ENCODE peak calls at places on chromosomes 12 and 14, in ten cellular contexts. One of them, this sample, is unnamed.

GRCh38 chr12:62434504-62435336 is 31.9 kb upstream of the MON2 start:
- DNase-seq in GM13976: peak
- DNase-seq in IMR-90: no peak
- DNase-seq in foreskin fibroblast: no peak
- DNase-seq in pancreas: no peak
- DNase-seq in tibial nerve: no peak
- DNase-seq in Calu3: peak
- DNase-seq in cardiac muscle cell: no peak
- DNase-seq in osteocyte: no peak
- DNase-seq in astrocyte of the spinal cord: no peak
- DNase-seq in this sample: no peak

GRCh38 chr12:39830862-39831520 is 211.4 kb upstream of the ABCD2 start:
- DNase-seq in GM13976: no peak
- DNase-seq in IMR-90: no peak
- DNase-seq in foreskin fibroblast: peak
- DNase-seq in pancreas: no peak
- DNase-seq in tibial nerve: no peak
- DNase-seq in Calu3: no peak
- DNase-seq in cardiac muscle cell: no peak
- DNase-seq in osteocyte: no peak
- DNase-seq in astrocyte of the spinal cord: no peak
- DNase-seq in this sample: no peak

GRCh38 chr12:114729731-114730130 is 45.8 kb upstream of the TBX3 start:
- DNase-seq in GM13976: no peak
- DNase-seq in IMR-90: peak
- DNase-seq in foreskin fibroblast: peak
- DNase-seq in pancreas: no peak
- DNase-seq in tibial nerve: no peak
- DNase-seq in Calu3: no peak
- DNase-seq in cardiac muscle cell: no peak
- DNase-seq in osteocyte: no peak
- DNase-seq in astrocyte of the spinal cord: peak
- DNase-seq in this sample: no peak

GRCh38 chr14:95294834-95295599 is 24.7 kb downstream of the CLMN start:
- DNase-seq in GM13976: no peak
- DNase-seq in IMR-90: no peak
- DNase-seq in foreskin fibroblast: no peak
- DNase-seq in pancreas: peak
- DNase-seq in tibial nerve: no peak
- DNase-seq in Calu3: peak
- DNase-seq in cardiac muscle cell: no peak
- DNase-seq in osteocyte: no peak
- DNase-seq in astrocyte of the spinal cord: peak
- DNase-seq in this sample: no peak

GRCh38 chr12:58388261-58388660 is 446.9 kb downstream of the ATP23 start:
- DNase-seq in GM13976: no peak
- DNase-seq in IMR-90: no peak
- DNase-seq in foreskin fibroblast: no peak
- DNase-seq in pancreas: no peak
- DNase-seq in tibial nerve: no peak
- DNase-seq in Calu3: no peak
- DNase-seq in cardiac muscle cell: no peak
- DNase-seq in osteocyte: no peak
- DNase-seq in astrocyte of the spinal cord: no peak
- DNase-seq in this sample: no peak

GRCh38 chr14:68824517-68825347 is 31.9 kb upstream of the ZFP36L1 start:
- DNase-seq in GM13976: peak
- DNase-seq in IMR-90: peak
- DNase-seq in foreskin fibroblast: peak
- DNase-seq in pancreas: peak
- DNase-seq in tibial nerve: peak
- DNase-seq in Calu3: peak
- DNase-seq in cardiac muscle cell: peak
- DNase-seq in osteocyte: peak
- DNase-seq in astrocyte of the spinal cord: peak
- DNase-seq in this sample: peak

GRCh38 chr12:71556881-71557280 is 106.8 kb downstream of the ZFC3H1 start:
- DNase-seq in GM13976: no peak
- DNase-seq in IMR-90: peak
- DNase-seq in foreskin fibroblast: peak
- DNase-seq in pancreas: no peak
- DNase-seq in tibial nerve: no peak
- DNase-seq in Calu3: peak
- DNase-seq in cardiac muscle cell: no peak
- DNase-seq in osteocyte: no peak
- DNase-seq in astrocyte of the spinal cord: peak
- DNase-seq in this sample: no peak

GRCh38 chr14:49951946-49952345 is 59.1 kb downstream of the ARF6 start:
- DNase-seq in GM13976: no peak
- DNase-seq in IMR-90: no peak
- DNase-seq in foreskin fibroblast: no peak
- DNase-seq in pancreas: no peak
- DNase-seq in tibial nerve: no peak
- DNase-seq in Calu3: no peak
- DNase-seq in cardiac muscle cell: no peak
- DNase-seq in osteocyte: no peak
- DNase-seq in astrocyte of the spinal cord: no peak
- DNase-seq in this sample: no peak

GRCh38 chr12:22576473-22576872 is 32.1 kb upstream of the C2CD5 start:
- DNase-seq in GM13976: no peak
- DNase-seq in IMR-90: no peak
- DNase-seq in foreskin fibroblast: no peak
- DNase-seq in pancreas: no peak
- DNase-seq in tibial nerve: no peak
- DNase-seq in Calu3: no peak
- DNase-seq in cardiac muscle cell: no peak
- DNase-seq in osteocyte: no peak
- DNase-seq in astrocyte of the spinal cord: no peak
- DNase-seq in this sample: no peak

GRCh38 chr12:52971701-52972329 is 22.9 kb downstream of the KRT18 start:
- DNase-seq in GM13976: no peak
- DNase-seq in IMR-90: peak
- DNase-seq in foreskin fibroblast: peak
- DNase-seq in pancreas: no peak
- DNase-seq in tibial nerve: no peak
- DNase-seq in Calu3: peak
- DNase-seq in cardiac muscle cell: no peak
- DNase-seq in osteocyte: no peak
- DNase-seq in astrocyte of the spinal cord: peak
- DNase-seq in this sample: no peak

GRCh38 chr12:44874981-44875416 is 1.1 kb downstream of the NELL2 start:
- DNase-seq in GM13976: peak
- DNase-seq in IMR-90: no peak
- DNase-seq in foreskin fibroblast: no peak
- DNase-seq in pancreas: no peak
- DNase-seq in tibial nerve: no peak
- DNase-seq in Calu3: no peak
- DNase-seq in cardiac muscle cell: no peak
- DNase-seq in osteocyte: no peak
- DNase-seq in astrocyte of the spinal cord: no peak
- DNase-seq in this sample: peak

GRCh38 chr14:93759781-93760307 is 28.4 kb downstream of the PRIMA1 start:
- DNase-seq in GM13976: no peak
- DNase-seq in IMR-90: no peak
- DNase-seq in foreskin fibroblast: no peak
- DNase-seq in pancreas: no peak
- DNase-seq in tibial nerve: no peak
- DNase-seq in Calu3: no peak
- DNase-seq in cardiac muscle cell: peak
- DNase-seq in osteocyte: no peak
- DNase-seq in astrocyte of the spinal cord: no peak
- DNase-seq in this sample: no peak

GRCh38 chr12:6199531-6200265 is 502 bp upstream of the CD9 start:
- DNase-seq in GM13976: no peak
- DNase-seq in IMR-90: no peak
- DNase-seq in foreskin fibroblast: no peak
- DNase-seq in pancreas: peak
- DNase-seq in tibial nerve: no peak
- DNase-seq in Calu3: peak
- DNase-seq in cardiac muscle cell: peak
- DNase-seq in osteocyte: no peak
- DNase-seq in astrocyte of the spinal cord: no peak
- DNase-seq in this sample: no peak

GRCh38 chr12:7144414-7145120 is 14.4 kb downstream of the CLSTN3 start:
- DNase-seq in GM13976: peak
- DNase-seq in IMR-90: peak
- DNase-seq in foreskin fibroblast: no peak
- DNase-seq in pancreas: no peak
- DNase-seq in tibial nerve: no peak
- DNase-seq in Calu3: no peak
- DNase-seq in cardiac muscle cell: peak
- DNase-seq in osteocyte: no peak
- DNase-seq in astrocyte of the spinal cord: peak
- DNase-seq in this sample: no peak

GRCh38 chr14:103500148-103500990 is 22.3 kb downstream of the CKB start:
- DNase-seq in GM13976: peak
- DNase-seq in IMR-90: peak
- DNase-seq in foreskin fibroblast: peak
- DNase-seq in pancreas: peak
- DNase-seq in tibial nerve: peak
- DNase-seq in Calu3: peak
- DNase-seq in cardiac muscle cell: peak
- DNase-seq in osteocyte: peak
- DNase-seq in astrocyte of the spinal cord: peak
- DNase-seq in this sample: peak

DNA sequence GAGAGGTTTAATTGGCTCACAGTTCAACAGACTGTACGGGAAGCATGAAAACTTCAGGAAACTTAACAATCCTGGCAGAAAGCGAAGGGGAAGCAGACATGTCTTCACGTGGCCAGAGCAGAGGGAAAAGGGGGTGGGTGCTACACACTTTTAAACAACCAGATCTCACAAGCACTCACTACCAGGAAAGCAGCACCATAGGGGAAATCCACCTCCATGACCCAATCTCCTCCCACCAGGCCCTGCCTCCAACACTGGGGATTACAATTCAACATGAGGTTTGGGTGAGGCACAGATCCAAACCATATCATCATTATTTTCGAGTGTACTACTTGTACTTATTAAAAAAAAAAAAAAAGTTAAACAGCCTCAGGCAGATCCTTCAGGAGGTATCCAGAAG is 29.9 kb downstream of the RXYLT1 start:
- DNase-seq in GM13976: no peak
- DNase-seq in IMR-90: no peak
- DNase-seq in foreskin fibroblast: no peak
- DNase-seq in pancreas: no peak
- DNase-seq in tibial nerve: no peak
- DNase-seq in Calu3: no peak
- DNase-seq in cardiac muscle cell: no peak
- DNase-seq in osteocyte: no peak
- DNase-seq in astrocyte of the spinal cord: no peak
- DNase-seq in this sample: no peak
- TF ChIP-seq CTCF in GM13976: no peak
- TF ChIP-seq CTCF in IMR-90: no peak
- TF ChIP-seq CTCF in foreskin fibroblast: no peak
- TF ChIP-seq CTCF in pancreas: no peak
- TF ChIP-seq CTCF in tibial nerve: no peak
- TF ChIP-seq CTCF in Calu3: no peak
- TF ChIP-seq CTCF in cardiac muscle cell: no peak
- TF ChIP-seq CTCF in osteocyte: no peak
- TF ChIP-seq CTCF in astrocyte of the spinal cord: no peak
- TF ChIP-seq CTCF in this sample: no peak

GRCh38 chr12:119902084-119902509 is 25.0 kb upstream of the CIT start:
- DNase-seq in GM13976: peak
- DNase-seq in IMR-90: peak
- DNase-seq in foreskin fibroblast: peak
- DNase-seq in pancreas: no peak
- DNase-seq in tibial nerve: peak
- DNase-seq in Calu3: peak
- DNase-seq in cardiac muscle cell: peak
- DNase-seq in osteocyte: no peak
- DNase-seq in astrocyte of the spinal cord: peak
- DNase-seq in this sample: no peak
- TF ChIP-seq CTCF in GM13976: peak
- TF ChIP-seq CTCF in IMR-90: peak
- TF ChIP-seq CTCF in foreskin fibroblast: peak
- TF ChIP-seq CTCF in pancreas: peak
- TF ChIP-seq CTCF in tibial nerve: peak
- TF ChIP-seq CTCF in Calu3: peak
- TF ChIP-seq CTCF in cardiac muscle cell: peak
- TF ChIP-seq CTCF in osteocyte: peak
- TF ChIP-seq CTCF in astrocyte of the spinal cord: peak
- TF ChIP-seq CTCF in this sample: peak

DNA sequence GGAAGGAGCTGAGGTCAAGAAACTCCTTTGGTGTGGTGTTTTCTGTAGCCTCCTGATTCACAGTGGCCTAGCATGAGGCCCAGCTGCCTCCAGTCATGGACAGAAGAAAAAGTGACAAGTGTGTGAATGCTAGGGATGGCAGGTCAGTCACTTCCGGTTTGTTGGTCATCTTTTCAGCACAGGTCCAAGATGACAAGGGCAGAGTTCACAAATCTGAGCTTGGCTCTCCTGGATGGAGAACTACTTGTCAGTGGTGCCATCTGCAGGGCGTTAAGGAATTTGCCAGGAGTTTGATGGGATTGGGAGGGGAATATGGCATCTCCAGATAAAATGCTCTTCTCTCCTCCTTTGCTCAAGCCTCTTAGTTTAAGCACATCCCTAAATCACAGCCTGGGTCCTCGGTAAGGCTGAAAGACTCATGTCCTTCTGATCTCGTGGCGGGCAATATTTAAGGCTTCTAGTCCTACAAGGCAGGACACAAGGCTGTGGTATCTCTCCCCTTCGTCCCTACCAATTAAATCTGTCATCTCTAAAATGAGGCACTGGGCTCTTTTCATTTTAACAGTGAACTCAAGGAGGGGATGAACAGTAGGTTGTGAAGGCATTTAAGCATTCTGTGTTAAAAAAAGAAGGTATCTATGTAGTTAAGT is 10.0 kb downstream of the TUBA1B start:
- DNase-seq in GM13976: peak
- DNase-seq in IMR-90: peak
- DNase-seq in foreskin fibroblast: peak
- DNase-seq in pancreas: no peak
- DNase-seq in tibial nerve: peak
- DNase-seq in Calu3: peak
- DNase-seq in cardiac muscle cell: peak
- DNase-seq in osteocyte: no peak
- DNase-seq in astrocyte of the spinal cord: peak
- DNase-seq in this sample: no peak
- TF ChIP-seq CTCF in GM13976: peak
- TF ChIP-seq CTCF in IMR-90: peak
- TF ChIP-seq CTCF in foreskin fibroblast: peak
- TF ChIP-seq CTCF in pancreas: peak
- TF ChIP-seq CTCF in tibial nerve: peak
- TF ChIP-seq CTCF in Calu3: peak
- TF ChIP-seq CTCF in cardiac muscle cell: peak
- TF ChIP-seq CTCF in osteocyte: peak
- TF ChIP-seq CTCF in astrocyte of the spinal cord: peak
- TF ChIP-seq CTCF in this sample: peak

DNA sequence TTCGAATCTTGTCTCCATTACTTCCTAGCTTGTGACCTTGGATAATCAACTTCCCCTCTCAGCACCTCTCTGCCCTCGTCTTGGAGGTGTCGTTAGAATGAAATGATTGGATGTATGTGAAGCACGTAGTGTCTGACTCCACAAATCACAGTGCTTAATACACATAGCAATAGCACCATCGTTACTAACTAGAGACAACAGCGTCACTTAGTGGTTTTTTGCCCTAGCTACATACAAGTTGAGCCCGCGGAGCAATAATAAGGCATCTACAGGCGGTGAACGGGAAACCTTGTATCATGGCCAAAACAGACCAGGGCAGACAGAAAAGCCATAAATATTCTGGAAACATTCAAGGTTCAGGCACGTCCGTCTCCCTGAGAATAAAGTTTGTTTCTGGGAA is 154.9 kb downstream of the ASCL4 start:
- DNase-seq in GM13976: peak
- DNase-seq in IMR-90: peak
- DNase-seq in foreskin fibroblast: no peak
- DNase-seq in pancreas: no peak
- DNase-seq in tibial nerve: no peak
- DNase-seq in Calu3: no peak
- DNase-seq in cardiac muscle cell: peak
- DNase-seq in osteocyte: no peak
- DNase-seq in astrocyte of the spinal cord: peak
- DNase-seq in this sample: no peak
- TF ChIP-seq CTCF in GM13976: peak
- TF ChIP-seq CTCF in IMR-90: peak
- TF ChIP-seq CTCF in foreskin fibroblast: no peak
- TF ChIP-seq CTCF in pancreas: no peak
- TF ChIP-seq CTCF in tibial nerve: peak
- TF ChIP-seq CTCF in Calu3: no peak
- TF ChIP-seq CTCF in cardiac muscle cell: peak
- TF ChIP-seq CTCF in osteocyte: peak
- TF ChIP-seq CTCF in astrocyte of the spinal cord: peak
- TF ChIP-seq CTCF in this sample: peak

This sample was measured in type B pancreatic cell.